ENCODE peak calls at places on chromosomes 13 and 19, in five cellular contexts. One of them, this sample, is unnamed.

GRCh38 chr13:91216928-91217700 is 130.4 kb upstream of the MIR17HG start:
- DNase-seq in IMR-90: no peak
- DNase-seq in A549: no peak
- DNase-seq in K562: no peak
- DNase-seq in HepG2: no peak
- DNase-seq in this sample: no peak

GRCh38 chr19:35318679-35319448 is 10.1 kb upstream of the CD22 start:
- DNase-seq in IMR-90: peak
- DNase-seq in A549: peak
- DNase-seq in K562: peak
- DNase-seq in HepG2: peak
- DNase-seq in this sample: no peak

GRCh38 chr13:92734545-92734944 is 492.1 kb upstream of the GPC6 start:
- DNase-seq in IMR-90: no peak
- DNase-seq in A549: no peak
- DNase-seq in K562: no peak
- DNase-seq in HepG2: no peak
- DNase-seq in this sample: no peak

GRCh38 chr19:30036154-30037129 is 94.4 kb downstream of the URI1 start:
- DNase-seq in IMR-90: peak
- DNase-seq in A549: no peak
- DNase-seq in K562: no peak
- DNase-seq in HepG2: no peak
- DNase-seq in this sample: no peak

GRCh38 chr19:34226036-34226435 is 28.3 kb upstream of the GARRE1 start:
- DNase-seq in IMR-90: no peak
- DNase-seq in A549: no peak
- DNase-seq in K562: no peak
- DNase-seq in HepG2: no peak
- DNase-seq in this sample: no peak

GRCh38 chr13:63691474-63691873 is 2275.8 kb upstream of the PCDH20 start:
- DNase-seq in IMR-90: no peak
- DNase-seq in A549: no peak
- DNase-seq in K562: no peak
- DNase-seq in HepG2: no peak
- DNase-seq in this sample: no peak

GRCh38 chr13:27006519-27007161 is 165.0 kb downstream of the USP12 start:
- DNase-seq in IMR-90: peak
- DNase-seq in A549: no peak
- DNase-seq in K562: no peak
- DNase-seq in HepG2: no peak
- DNase-seq in this sample: peak

GRCh38 chr13:94701313-94702180 is 10.8 kb downstream of the SOX21 start:
- DNase-seq in IMR-90: no peak
- DNase-seq in A549: no peak
- DNase-seq in K562: no peak
- DNase-seq in HepG2: no peak
- DNase-seq in this sample: peak

GRCh38 chr19:48379058-48379457 is 12.3 kb downstream of the KDELR1 start:
- DNase-seq in IMR-90: no peak
- DNase-seq in A549: no peak
- DNase-seq in K562: no peak
- DNase-seq in HepG2: no peak
- DNase-seq in this sample: no peak

GRCh38 chr13:98539655-98540054 is 37.3 kb downstream of the STK24 start:
- DNase-seq in IMR-90: no peak
- DNase-seq in A549: no peak
- DNase-seq in K562: no peak
- DNase-seq in HepG2: no peak
- DNase-seq in this sample: no peak

GRCh38 chr13:42392706-42393572 is 121.0 kb downstream of the AKAP11 start:
- DNase-seq in IMR-90: no peak
- DNase-seq in A549: no peak
- DNase-seq in K562: no peak
- DNase-seq in HepG2: no peak
- DNase-seq in this sample: no peak

GRCh38 chr19:44356383-44357111 is at the start of gene ZNF112:
- DNase-seq in IMR-90: peak
- DNase-seq in A549: peak
- DNase-seq in K562: peak
- DNase-seq in HepG2: peak
- DNase-seq in this sample: peak

GRCh38 chr13:21171420-21171819 is 4.9 kb downstream of the SKA3 start:
- DNase-seq in IMR-90: no peak
- DNase-seq in A549: no peak
- DNase-seq in K562: no peak
- DNase-seq in HepG2: peak
- DNase-seq in this sample: no peak

GRCh38 chr19:44552324-44552723 is 22.8 kb upstream of the CEACAM20 start:
- DNase-seq in IMR-90: no peak
- DNase-seq in A549: peak
- DNase-seq in K562: peak
- DNase-seq in HepG2: peak
- DNase-seq in this sample: peak

GRCh38 chr13:28002886-28003698 is 14.6 kb upstream of the URAD start:
- DNase-seq in IMR-90: peak
- DNase-seq in A549: no peak
- DNase-seq in K562: no peak
- DNase-seq in HepG2: no peak
- DNase-seq in this sample: no peak

GRCh38 chr13:98842074-98842473 is 89.6 kb upstream of the SLC15A1 start:
- DNase-seq in IMR-90: no peak
- DNase-seq in A549: no peak
- DNase-seq in K562: no peak
- DNase-seq in HepG2: peak
- DNase-seq in this sample: no peak

GRCh38 chr13:79384022-79384610 is 21.9 kb downstream of the RBM26 start:
- DNase-seq in IMR-90: no peak
- DNase-seq in A549: no peak
- DNase-seq in K562: no peak
- DNase-seq in HepG2: peak
- DNase-seq in this sample: no peak

GRCh38 chr13:79385694-79386093 is 20.4 kb downstream of the RBM26 start:
- DNase-seq in IMR-90: no peak
- DNase-seq in A549: no peak
- DNase-seq in K562: peak
- DNase-seq in HepG2: no peak
- DNase-seq in this sample: no peak

GRCh38 chr13:79379274-79379673 is 26.8 kb downstream of the RBM26 start:
- DNase-seq in IMR-90: no peak
- DNase-seq in A549: no peak
- DNase-seq in K562: no peak
- DNase-seq in HepG2: no peak
- DNase-seq in this sample: no peak

GRCh38 chr13:79380943-79381445 is 25.1 kb downstream of the RBM26 start:
- DNase-seq in IMR-90: no peak
- DNase-seq in A549: no peak
- DNase-seq in K562: no peak
- DNase-seq in HepG2: no peak
- DNase-seq in this sample: no peak

DNA sequence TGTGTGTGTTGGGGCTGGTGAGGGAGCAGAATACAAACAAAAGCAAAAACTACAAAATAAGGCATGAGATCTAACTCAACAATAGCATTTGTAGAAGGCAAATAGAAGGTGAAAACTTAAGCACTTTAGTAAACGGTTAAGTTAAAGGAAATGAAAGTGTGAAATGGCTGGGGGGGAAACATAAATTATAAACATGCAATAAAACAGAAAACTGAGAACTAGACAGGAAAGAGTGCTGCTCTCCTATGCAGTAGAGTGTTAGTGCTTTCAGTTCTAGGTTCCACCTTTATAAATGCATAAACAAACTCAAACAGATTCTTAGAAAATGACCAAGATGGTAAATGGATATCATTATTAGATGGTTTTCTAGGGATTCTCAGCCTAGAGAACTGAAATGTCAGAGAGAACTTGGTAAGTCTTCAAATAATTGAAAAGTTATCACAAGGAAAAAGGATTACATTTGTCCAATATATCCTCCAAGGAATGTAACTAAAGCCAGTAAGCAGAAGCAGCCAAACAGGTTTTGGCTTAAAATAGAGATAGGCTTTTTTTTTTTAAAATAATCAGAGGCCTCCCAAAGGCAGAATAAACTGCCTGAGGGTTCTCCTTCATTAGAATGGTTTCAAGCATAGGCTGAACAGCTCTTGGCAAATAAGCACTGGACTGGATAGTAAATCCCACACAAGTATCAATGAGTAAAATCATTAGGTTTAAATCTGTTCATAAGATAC is 23.3 kb downstream of the RBM26 start:
- DNase-seq in IMR-90: no peak
- DNase-seq in A549: no peak
- DNase-seq in K562: no peak
- DNase-seq in HepG2: no peak
- DNase-seq in this sample: no peak
- TF ChIP-seq MAFK in IMR-90: no peak
- TF ChIP-seq MAFK in A549: no peak
- TF ChIP-seq MAFK in K562: no peak
- TF ChIP-seq MAFK in HepG2: no peak
- TF ChIP-seq MAFK in this sample: no peak

GRCh38 chr13:22428188-22428828 is 752.5 kb upstream of the SGCG start:
- DNase-seq in IMR-90: no peak
- DNase-seq in A549: no peak
- DNase-seq in K562: no peak
- DNase-seq in HepG2: no peak
- DNase-seq in this sample: no peak
- TF ChIP-seq MAFK in IMR-90: no peak
- TF ChIP-seq MAFK in A549: no peak
- TF ChIP-seq MAFK in K562: no peak
- TF ChIP-seq MAFK in HepG2: no peak
- TF ChIP-seq MAFK in this sample: no peak

DNA sequence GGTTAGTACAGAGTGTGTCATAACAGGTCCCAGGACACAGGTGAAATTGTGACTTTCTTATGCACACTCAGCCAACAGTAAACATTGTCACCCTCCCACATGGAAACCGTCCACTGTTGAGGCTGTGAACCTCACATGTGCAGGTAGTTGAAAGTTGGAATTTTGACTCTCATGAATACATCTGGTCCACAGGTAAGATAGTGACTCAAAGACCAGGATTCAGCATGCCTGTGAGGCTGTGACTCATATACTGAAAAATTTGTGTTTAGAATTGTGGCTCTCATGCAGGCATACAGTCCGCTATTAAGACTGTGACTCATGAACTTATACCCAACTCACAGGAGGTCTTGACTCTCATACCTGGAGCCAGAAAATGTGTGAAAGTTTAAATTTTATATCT is 67.8 kb downstream of the ZNF728 start:
- DNase-seq in IMR-90: no peak
- DNase-seq in A549: no peak
- DNase-seq in K562: no peak
- DNase-seq in HepG2: no peak
- DNase-seq in this sample: no peak
- TF ChIP-seq MAFK in IMR-90: no peak
- TF ChIP-seq MAFK in A549: no peak
- TF ChIP-seq MAFK in K562: no peak
- TF ChIP-seq MAFK in HepG2: no peak
- TF ChIP-seq MAFK in this sample: no peak

GRCh38 chr19:51161266-51161665 is 19.2 kb downstream of the SIGLEC7 start:
- DNase-seq in IMR-90: no peak
- DNase-seq in A549: no peak
- DNase-seq in K562: no peak
- DNase-seq in HepG2: no peak
- DNase-seq in this sample: no peak

GRCh38 chr19:51159656-51160055 is 17.6 kb downstream of the SIGLEC7 start:
- DNase-seq in IMR-90: no peak
- DNase-seq in A549: no peak
- DNase-seq in K562: no peak
- DNase-seq in HepG2: no peak
- DNase-seq in this sample: no peak

GRCh38 chr19:51156710-51157109 is 14.6 kb downstream of the SIGLEC7 start:
- DNase-seq in IMR-90: no peak
- DNase-seq in A549: no peak
- DNase-seq in K562: no peak
- DNase-seq in HepG2: no peak
- DNase-seq in this sample: no peak

GRCh38 chr19:51157265-51157664 is 15.2 kb downstream of the SIGLEC7 start:
- DNase-seq in IMR-90: no peak
- DNase-seq in A549: no peak
- DNase-seq in K562: no peak
- DNase-seq in HepG2: no peak
- DNase-seq in this sample: no peak

DNA sequence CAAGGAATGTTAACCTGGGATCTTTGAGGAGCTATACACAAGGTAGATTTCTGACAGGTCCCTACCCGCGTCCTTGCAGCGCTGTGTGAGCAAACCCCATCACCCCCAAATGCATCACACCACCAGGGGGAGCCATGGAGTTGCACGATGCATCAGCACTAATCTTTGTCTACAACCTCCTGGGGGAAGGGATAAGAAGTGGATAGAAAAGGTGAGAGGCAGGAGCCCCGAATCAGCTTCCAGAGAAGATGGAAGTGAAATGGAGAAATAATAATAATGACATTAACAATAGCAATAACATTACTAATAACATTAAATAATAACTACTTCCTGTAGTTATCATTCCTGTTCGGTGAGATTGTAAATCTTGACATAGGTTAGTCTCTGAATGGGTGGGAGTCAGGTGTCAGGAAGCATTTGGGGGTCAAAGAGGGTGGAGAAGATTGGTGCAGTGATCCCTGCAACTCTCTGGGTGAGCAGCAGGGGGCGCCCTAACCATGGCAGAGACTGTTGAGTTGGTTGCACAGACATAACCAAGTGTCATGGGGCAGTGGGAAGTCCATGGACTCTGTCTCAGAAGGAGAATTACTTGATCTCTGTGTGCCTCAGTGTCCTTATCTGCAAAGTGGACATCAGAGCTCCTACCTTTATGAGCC is 16.5 kb downstream of the SIGLEC7 start:
- DNase-seq in IMR-90: peak
- DNase-seq in A549: peak
- DNase-seq in K562: peak
- DNase-seq in HepG2: peak
- DNase-seq in this sample: peak
- TF ChIP-seq MAFK in IMR-90: no peak
- TF ChIP-seq MAFK in A549: peak
- TF ChIP-seq MAFK in K562: peak
- TF ChIP-seq MAFK in HepG2: no peak
- TF ChIP-seq MAFK in this sample: peak

GRCh38 chr13:32315255-32316029 is at the start of the genes BRCA2 and ZAR1L:
- DNase-seq in IMR-90: peak
- DNase-seq in A549: peak
- DNase-seq in K562: peak
- DNase-seq in HepG2: peak
- DNase-seq in this sample: peak

GRCh38 chr13:32316030-32316344 is 679 bp downstream of the BRCA2 start:
- DNase-seq in IMR-90: no peak
- DNase-seq in A549: no peak
- DNase-seq in K562: no peak
- DNase-seq in HepG2: no peak
- DNase-seq in this sample: no peak

GRCh38 chr13:32316476-32316875 is 1.2 kb downstream of the BRCA2 start:
- DNase-seq in IMR-90: no peak
- DNase-seq in A549: no peak
- DNase-seq in K562: no peak
- DNase-seq in HepG2: no peak
- DNase-seq in this sample: no peak

GRCh38 chr13:32314968-32315254 is 252 bp downstream of the ZAR1L start:
- DNase-seq in IMR-90: peak
- DNase-seq in A549: no peak
- DNase-seq in K562: peak
- DNase-seq in HepG2: peak
- DNase-seq in this sample: no peak

GRCh38 chr13:32314271-32314967 is 744 bp downstream of the ZAR1L start:
- DNase-seq in IMR-90: no peak
- DNase-seq in A549: no peak
- DNase-seq in K562: no peak
- DNase-seq in HepG2: no peak
- DNase-seq in this sample: no peak
- TF ChIP-seq MAFK in IMR-90: no peak
- TF ChIP-seq MAFK in A549: no peak
- TF ChIP-seq MAFK in K562: no peak
- TF ChIP-seq MAFK in HepG2: no peak
- TF ChIP-seq MAFK in this sample: no peak